ENCODE peak calls at places on chromosomes 7 and 10, in nine cellular contexts. C is transverse colon, R is tibial nerve, K is breast epithelium, S is endothelial cell of umbilical vein, F is esophagus squamous epithelium, H is heart left ventricle, D is A549, L is IMR-90. G is an unnamed sample.

GRCh38 chr10:113386005-113386404 is 166.8 kb upstream of the HABP2 start:
- DNase-seq in L (peak; percentile 56), R (no peak), D (peak; percentile 12), S (peak; percentile 34), H (no peak), K (no peak), F (no peak), C (no peak), G (no peak)

GRCh38 chr10:131242007-131242406 is 69.5 kb downstream of the TCERG1L start:
- DNase-seq in H (no peak), D (peak; percentile 21), R (no peak), L (no peak), F (no peak), S (no peak), K (no peak), C (no peak), G (no peak)

GRCh38 chr7:113247198-113247597 is 128.8 kb upstream of the SMIM30 start:
- DNase-seq in L (peak; percentile 16), C (no peak), H (no peak), D (no peak), S (no peak), F (no peak), K (no peak), R (no peak), G (no peak)

GRCh38 chr7:45631569-45631968 is 57.4 kb downstream of the ADCY1 start:
- DNase-seq in D (no peak), S (no peak), F (no peak), L (no peak), R (no peak), H (no peak), K (no peak), C (no peak), G (no peak)

GRCh38 chr7:84509522-84509921 is 314.9 kb upstream of the SEMA3A start:
- DNase-seq in D (no peak), S (no peak), H (no peak), L (peak; percentile 20), R (no peak), C (no peak), K (no peak), F (no peak), G (no peak)

GRCh38 chr10:22573820-22574569 is 140.4 kb downstream of the PIP4K2A start:
- DNase-seq in K (no peak), S (peak; percentile 18), C (no peak), H (no peak), L (peak; percentile 41), F (no peak), R (no peak), D (peak; percentile 16), G (no peak)

GRCh38 chr7:120832803-120833202 is 25.1 kb downstream of the TSPAN12 start:
- DNase-seq in C (no peak), D (no peak), F (no peak), S (no peak), H (no peak), L (no peak), K (no peak), R (no peak), G (no peak)

GRCh38 chr7:4074994-4075393 is 607.1 kb upstream of the FOXK1 start:
- DNase-seq in D (no peak), S (no peak), F (no peak), L (no peak), C (no peak), R (no peak), K (no peak), H (no peak), G (no peak)

GRCh38 chr10:76303682-76304316 is 872.4 kb downstream of the LRMDA start:
- DNase-seq in R (peak; percentile 45), D (peak; percentile 61), C (peak; percentile 63), K (peak; percentile 48), L (peak; percentile 71), F (no peak), H (peak; percentile 64), S (peak; percentile 67), G (no peak)

GRCh38 chr7:27686315-27686714 is 23.6 kb upstream of the HIBADH start:
- DNase-seq in F (no peak), K (no peak), R (no peak), D (no peak), L (no peak), C (no peak), S (peak; percentile 60), H (no peak), G (no peak)

GRCh38 chr7:39527296-39527695 is 38.9 kb upstream of the YAE1 start:
- DNase-seq in S (peak; percentile 35), H (no peak), D (no peak), C (no peak), L (no peak), R (no peak), K (no peak), F (no peak), G (no peak)

GRCh38 chr10:63491558-63492316 is 26.0 kb upstream of the JMJD1C start:
- DNase-seq in H (no peak), L (peak; percentile 74), C (no peak), K (peak; percentile 78), R (no peak), D (no peak), F (no peak), S (no peak), G (no peak)

GRCh38 chr10:45319702-45320101 is 4.3 kb upstream of the OR13A1 start:
- DNase-seq in D (no peak), L (no peak), K (no peak), H (no peak), F (no peak), S (no peak), C (no peak), R (no peak), G (no peak)

GRCh38 chr7:52021343-52021742 is 704.7 kb upstream of the COBL start:
- DNase-seq in L (no peak), F (no peak), R (no peak), S (no peak), C (no peak), K (no peak), D (no peak), H (no peak), G (no peak)

GRCh38 chr7:142549007-142549406 is 200.3 kb upstream of the PRSS1 start:
- DNase-seq in R (no peak), L (peak; percentile 52), F (no peak), C (no peak), D (no peak), H (no peak), K (no peak), S (no peak), G (no peak)

GRCh38 chr7:20602306-20602705 is 13.2 kb upstream of the ABCB5 start:
- DNase-seq in H (no peak), R (no peak), D (no peak), L (no peak), C (no peak), F (no peak), K (no peak), S (peak; percentile 32), G (no peak)

DNA sequence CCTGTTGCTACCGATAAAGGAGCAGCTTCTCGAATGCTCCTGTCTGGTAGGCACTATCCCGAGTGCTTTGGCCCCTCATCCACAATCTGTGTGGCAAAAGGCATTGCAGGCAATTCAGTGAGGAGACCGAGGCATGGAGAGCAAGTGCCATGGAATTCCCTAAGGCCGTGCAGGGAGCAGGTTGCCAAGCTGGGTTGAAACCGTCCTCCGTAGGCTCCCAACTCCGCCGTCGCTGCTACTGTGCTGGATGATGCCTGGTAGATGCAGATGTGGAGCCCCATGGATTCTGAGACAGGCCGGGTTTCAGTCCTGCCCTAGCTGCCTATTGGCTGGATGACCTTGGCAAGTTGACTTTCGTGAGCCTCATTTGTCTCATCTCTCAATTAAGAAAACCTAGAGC is 85.3 kb downstream of the EGFR start:
- DNase-seq in F (no peak), R (no peak), D (no peak), H (no peak), K (no peak), L (no peak), S (no peak), C (no peak), G (no peak)
- TF ChIP-seq POLR2A in F (no peak), R (no peak), D (no peak), H (no peak), K (no peak), L (no peak), S (no peak), C (no peak), G (no peak)

DNA sequence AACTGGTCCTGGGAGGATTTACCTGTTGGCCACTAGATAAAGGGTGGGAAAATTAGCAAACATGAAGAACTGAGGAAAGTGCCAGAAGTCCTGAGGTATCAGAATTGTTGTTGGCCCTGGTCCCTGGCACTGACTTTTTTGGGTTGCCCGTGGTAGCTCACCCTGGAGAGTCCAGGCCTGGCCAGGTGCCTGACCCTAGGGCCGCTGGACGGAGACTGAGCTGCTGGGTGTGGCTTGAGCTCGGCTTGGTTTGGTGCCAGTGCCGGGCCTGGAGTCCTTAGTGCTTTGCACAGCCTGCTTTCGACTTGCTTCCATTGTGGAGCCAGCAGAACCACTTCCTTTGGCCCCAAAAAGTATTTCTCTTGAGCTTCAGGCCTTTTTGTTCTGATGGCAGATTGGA is 12.9 kb downstream of the MDH2 start:
- DNase-seq in S (no peak), K (no peak), R (peak; percentile 51), L (no peak), F (no peak), C (no peak), D (no peak), H (peak; percentile 70), G (no peak)
- H3K27ac ChIP-seq in S (no peak overlapping the region), K (no peak overlapping the region), R (no peak overlapping the region), L (no peak overlapping the region), F (no peak overlapping the region), C (no peak overlapping the region), D (no peak overlapping the region), H (peak overlapping the region; percentile 64), G (no peak overlapping the region)

DNA sequence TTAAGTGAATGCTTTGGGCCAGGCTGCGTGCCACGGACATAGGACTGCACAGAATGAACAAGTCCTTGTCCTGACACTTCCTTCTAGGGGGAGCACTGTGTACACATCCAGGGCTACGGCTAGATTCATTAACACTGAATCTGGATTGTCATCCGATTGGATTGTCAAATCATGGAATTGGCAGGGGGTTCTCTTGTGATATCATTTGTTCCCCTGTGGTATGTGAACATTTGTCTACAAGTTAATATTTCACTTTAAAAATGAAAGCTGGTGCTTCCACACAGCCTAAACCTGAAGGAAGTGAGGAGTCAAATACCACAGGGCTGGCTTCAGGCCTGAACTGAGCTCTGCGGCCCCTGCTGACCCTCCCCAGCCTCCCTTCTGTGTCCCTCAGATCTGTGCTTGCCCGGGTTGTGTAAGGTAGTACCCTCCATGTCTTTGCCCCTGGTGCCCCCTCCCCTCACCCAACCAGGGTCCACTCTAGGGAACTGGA is 75.6 kb downstream of the SNX10 start:
- DNase-seq in C (no peak), D (no peak), H (no peak), R (no peak), L (no peak), F (no peak), S (no peak), K (no peak), G (no peak)
- TF ChIP-seq POLR2A in C (no peak), D (no peak), H (no peak), R (no peak), L (no peak), F (no peak), S (no peak), K (no peak), G (no peak)

DNA sequence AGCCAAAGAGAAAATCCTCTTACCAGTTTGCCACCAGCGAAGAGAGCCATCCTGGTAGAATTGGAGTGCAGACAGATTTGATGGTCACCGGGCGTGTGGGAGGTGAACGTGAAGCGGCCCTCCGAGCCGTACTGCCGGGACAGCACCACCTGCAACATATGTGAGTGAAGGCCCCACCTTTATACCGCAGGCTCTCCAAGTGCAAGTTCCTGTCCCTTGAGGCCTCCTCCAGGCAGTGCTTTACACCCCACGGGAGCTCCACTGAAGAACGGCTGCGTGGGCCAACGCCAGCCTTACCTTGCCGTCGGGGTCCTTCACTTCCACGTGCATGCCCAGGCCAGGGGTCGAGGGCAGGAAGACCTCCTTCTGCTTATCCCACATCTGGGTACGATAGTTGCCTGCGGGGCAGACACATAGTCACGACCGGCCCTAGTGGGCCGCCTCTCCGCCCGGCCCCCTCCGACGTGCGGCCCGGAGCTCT is 565 bp downstream of the TMED4 start:
- DNase-seq in L (no peak), S (no peak), C (peak; percentile 53), H (peak; percentile 29), R (no peak), F (no peak), D (no peak), K (no peak), G (peak; percentile 62)
- H3K27ac ChIP-seq in L (peak overlapping the region; percentile 81), S (peak overlapping the region; percentile 20), C (peak overlapping the region; percentile 90), H (peak overlapping the region; percentile 98), R (peak overlapping the region; percentile 83), F (peak overlapping the region; percentile 99), D (peak overlapping the region; percentile 94), K (peak overlapping the region; percentile 98), G (peak overlapping the region; percentile 96)